ENCODE peak calls at places on chromosomes 3 and 15, in ten cellular contexts. W is PC-3, F is endothelial cell of umbilical vein, S is MM.1S, H is fibroblast of lung, V is DND-41, O is GM23338, P is K562, G is neural progenitor cell, Z is astrocyte. D is an unnamed sample. For H3K79me2 and H3K4me1, the result is how much of the 10 kb centered on the place peaks cover.

GRCh38 chr15:88664151-88664778 is 25.4 kb downstream of the ISG20 start:
- DNase-seq in W (no peak), F (peak), S (peak), H (peak), V (peak), O (peak), P (no peak), G (no peak), Z (no peak), D (no peak)

GRCh38 chr15:96347181-96348111 is 16.9 kb downstream of the NR2F2 start:
- DNase-seq in W (no peak), F (peak), S (no peak), H (peak), V (no peak), O (peak), P (peak), G (peak), Z (no peak), D (no peak)

GRCh38 chr3:145902166-145902565 is 258.8 kb downstream of the PLOD2 start:
- DNase-seq in W (no peak), F (no peak), S (no peak), H (no peak), V (no peak), O (no peak), P (no peak), G (no peak), Z (peak), D (no peak)

GRCh38 chr3:183360971-183361624 is 67.3 kb downstream of the MCF2L2 start:
- DNase-seq in W (no peak), F (no peak), S (no peak), H (no peak), V (no peak), O (no peak), P (peak), G (no peak), Z (no peak), D (no peak)

GRCh38 chr3:9623148-9623547 is 26.2 kb upstream of the MTMR14 start:
- DNase-seq in W (peak), F (no peak), S (no peak), H (no peak), V (no peak), O (no peak), P (peak), G (no peak), Z (no peak), D (no peak)

GRCh38 chr15:89472785-89473256 is 23.6 kb downstream of the RHCG start:
- DNase-seq in W (peak), F (peak), S (peak), H (peak), V (peak), O (peak), P (peak), G (peak), Z (peak), D (peak)

GRCh38 chr15:70955151-70955550 is 62.5 kb downstream of the LRRC49 start:
- DNase-seq in W (no peak), F (no peak), S (no peak), H (no peak), V (no peak), O (no peak), P (no peak), G (no peak), Z (peak), D (no peak)

GRCh38 chr3:43879166-43879565 is 188.4 kb downstream of the ABHD5 start:
- DNase-seq in W (peak), F (no peak), S (peak), H (no peak), V (no peak), O (peak), P (peak), G (peak), Z (no peak), D (peak)

GRCh38 chr15:95259513-95259912 is 1028.2 kb downstream of the MCTP2 start:
- DNase-seq in W (peak), F (peak), S (peak), H (peak), V (peak), O (peak), P (peak), G (peak), Z (peak), D (peak)

GRCh38 chr3:42264399-42265058 is 1.5 kb downstream of the CCK start:
- DNase-seq in W (no peak), F (no peak), S (no peak), H (peak), V (no peak), O (peak), P (peak), G (no peak), Z (no peak), D (no peak)

GRCh38 chr15:54462511-54462913 is 484.3 kb downstream of the UNC13C start:
- DNase-seq in W (no peak), F (no peak), S (no peak), H (no peak), V (no peak), O (no peak), P (no peak), G (no peak), Z (no peak), D (no peak)

GRCh38 chr3:58260733-58261132 is 23.1 kb downstream of the ABHD6 start:
- DNase-seq in W (no peak), F (no peak), S (no peak), H (no peak), V (no peak), O (no peak), P (no peak), G (no peak), Z (peak), D (no peak)

GRCh38 chr3:189947948-189948723 is 172.6 kb downstream of the P3H2 start:
- DNase-seq in W (peak), F (peak), S (peak), H (peak), V (no peak), O (peak), P (no peak), G (peak), Z (no peak), D (peak)

GRCh38 chr3:184937611-184938010 is 125.6 kb downstream of the VPS8 start:
- DNase-seq in W (no peak), F (no peak), S (no peak), H (no peak), V (no peak), O (no peak), P (peak), G (no peak), Z (no peak), D (no peak)

GRCh38 chr15:80695911-80696651 is 971 bp downstream of the ABHD17C start:
- DNase-seq in W (peak), F (peak), S (peak), H (peak), V (no peak), O (peak), P (no peak), G (peak), Z (no peak), D (peak)

GRCh38 chr3:159322322-159322939 is 520.6 kb downstream of the MFSD1 start:
- DNase-seq in W (peak), F (no peak), S (peak), H (peak), V (peak), O (peak), P (peak), G (peak), Z (no peak), D (peak)

GRCh38 chr3:38004415-38005075 is 14.0 kb downstream of the VILL start:
- DNase-seq in W (peak), F (peak), S (peak), H (peak), V (peak), O (peak), P (peak), G (peak), Z (peak), D (peak)

GRCh38 chr3:128052831-128053419 is 688 bp downstream of the SEC61A1 start:
- DNase-seq in W (no peak), F (peak), S (peak), H (peak), V (no peak), O (no peak), P (no peak), G (peak), Z (no peak), D (no peak)

GRCh38 chr3:183178833-183179549 is 16.5 kb upstream of the LAMP3 start:
- DNase-seq in W (peak), F (peak), S (no peak), H (peak), V (no peak), O (peak), P (peak), G (peak), Z (peak), D (peak)

GRCh38 chr3:72229952-72230351 is 445.0 kb upstream of the PROK2 start:
- DNase-seq in W (peak), F (no peak), S (no peak), H (no peak), V (no peak), O (no peak), P (no peak), G (no peak), Z (no peak), D (no peak)

GRCh38 chr15:100094127-100094510 is 247.7 kb downstream of the ADAMTS17 start:
- DNase-seq in W (no peak), F (no peak), S (no peak), H (no peak), V (no peak), O (no peak), P (no peak), G (no peak), Z (peak), D (no peak)

GRCh38 chr3:148006508-148006907 is 597.3 kb downstream of the ZIC1 start:
- DNase-seq in W (peak), F (no peak), S (peak), H (peak), V (no peak), O (peak), P (no peak), G (peak), Z (peak), D (no peak)

GRCh38 chr3:85821130-85821756 is 862.5 kb downstream of the CADM2 start:
- DNase-seq in W (peak), F (peak), S (peak), H (peak), V (peak), O (peak), P (no peak), G (peak), Z (no peak), D (peak)

GRCh38 chr3:197494366-197495058 is 61.3 kb downstream of the BDH1 start:
- DNase-seq in W (peak), F (no peak), S (no peak), H (no peak), V (no peak), O (no peak), P (no peak), G (no peak), Z (peak), D (peak)

GRCh38 chr3:38545983-38546382 is 49.8 kb downstream of the EXOG start:
- DNase-seq in W (no peak), F (no peak), S (no peak), H (no peak), V (no peak), O (no peak), P (no peak), G (no peak), Z (no peak), D (no peak)

GRCh38 chr3:134029256-134029733 is 430 bp downstream of the SLCO2A1 start:
- DNase-seq in W (no peak), F (peak), S (no peak), H (peak), V (no peak), O (peak), P (no peak), G (no peak), Z (peak), D (no peak)

GRCh38 chr15:89442671-89443307 is 53.6 kb downstream of the RHCG start:
- DNase-seq in W (peak), F (no peak), S (peak), H (peak), V (peak), O (peak), P (peak), G (peak), Z (no peak), D (peak)

GRCh38 chr3:188584958-188585689 is 431.2 kb downstream of the LPP start:
- DNase-seq in W (peak), F (peak), S (no peak), H (peak), V (no peak), O (peak), P (no peak), G (peak), Z (no peak), D (no peak)

DNA sequence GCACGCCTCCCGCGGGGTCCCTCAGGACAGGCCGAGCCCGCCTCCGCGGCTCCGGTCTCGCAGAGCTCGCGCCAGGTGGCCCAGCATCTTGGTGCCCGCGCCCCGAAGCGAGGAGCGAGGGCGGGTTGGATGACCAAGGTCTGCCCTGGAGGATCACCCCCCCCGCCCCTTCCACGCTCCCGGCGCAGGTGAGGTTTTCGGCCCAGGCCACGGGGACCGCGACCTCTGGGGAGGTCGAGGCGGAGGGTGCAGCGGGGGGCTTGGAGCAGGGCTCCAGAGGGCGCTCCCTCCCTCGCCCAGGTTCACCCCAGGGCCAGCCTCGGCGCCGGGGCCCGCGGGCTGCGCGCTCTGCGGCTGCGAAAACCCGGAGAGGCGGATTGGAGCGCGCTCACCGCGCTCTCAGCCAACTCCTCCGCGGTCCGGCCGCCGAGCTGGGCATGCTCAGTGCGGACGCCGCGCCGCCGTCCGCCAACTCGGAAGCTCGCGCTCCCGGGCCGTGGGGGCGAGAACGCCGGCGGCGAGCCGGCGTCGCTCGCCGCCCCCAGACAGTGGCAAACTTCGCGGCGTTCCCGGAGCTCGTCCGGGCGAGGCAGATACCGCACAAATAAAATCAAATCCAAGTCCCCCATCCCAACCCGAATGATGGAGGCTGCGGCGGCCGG is at the start of gene MED12L:
- DNase-seq in W (peak), F (peak), S (peak), H (peak), V (peak), O (peak), P (peak), G (peak), Z (peak), D (peak)
- TF ChIP-seq CTCF in W (no peak), F (no peak), S (peak), H (no peak), V (peak), O (peak), P (no peak), G (peak), Z (no peak), D (peak)

GRCh38 chr3:12756185-12756584 is 2.9 kb downstream of the TMEM40 start:
- DNase-seq in W (no peak), F (no peak), S (no peak), H (no peak), V (no peak), O (no peak), P (no peak), G (no peak), Z (no peak), D (no peak)

GRCh38 chr3:12753275-12754028 is 5.6 kb downstream of the TMEM40 start:
- DNase-seq in W (peak), F (no peak), S (no peak), H (no peak), V (no peak), O (no peak), P (no peak), G (no peak), Z (no peak), D (peak)

GRCh38 chr3:12755754-12756153 is 3.3 kb downstream of the TMEM40 start:
- DNase-seq in W (no peak), F (no peak), S (no peak), H (no peak), V (no peak), O (no peak), P (peak), G (no peak), Z (no peak), D (no peak)

GRCh38 chr3:12752803-12753202 is 6.3 kb downstream of the TMEM40 start:
- DNase-seq in W (peak), F (no peak), S (no peak), H (no peak), V (no peak), O (no peak), P (no peak), G (no peak), Z (no peak), D (peak)

GRCh38 chr3:12754315-12754714 is 4.7 kb downstream of the TMEM40 start:
- DNase-seq in W (no peak), F (no peak), S (no peak), H (no peak), V (no peak), O (no peak), P (no peak), G (no peak), Z (no peak), D (no peak)
- H3K79me2 ChIP-seq in W (under half), F (under half), S (under half), H (under half), V (under half), O (under half), P (under half), G (under half), Z (under half), D (under half)

GRCh38 chr3:63976862-63977180 is 46.5 kb downstream of the PSMD6 start:
- DNase-seq in W (no peak), F (no peak), S (no peak), H (no peak), V (no peak), O (no peak), P (no peak), G (no peak), Z (no peak), D (no peak)
- H3K4me1 ChIP-seq in W (under half), F (under half), S (under half), H (under half), V (under half), O (under half), P (under half), G (half or more), Z (under half), D (under half)

GRCh38 chr3:158094235-158094916 is 11.8 kb downstream of the SHOX2 start:
- DNase-seq in W (no peak), F (no peak), S (no peak), H (no peak), V (no peak), O (peak), P (no peak), G (peak), Z (no peak), D (no peak)

GRCh38 chr3:158095302-158095997 is 10.8 kb downstream of the SHOX2 start:
- DNase-seq in W (no peak), F (peak), S (no peak), H (no peak), V (no peak), O (peak), P (no peak), G (peak), Z (no peak), D (no peak)

GRCh38 chr3:158094917-158095301 is 11.3 kb downstream of the SHOX2 start:
- DNase-seq in W (no peak), F (no peak), S (no peak), H (no peak), V (no peak), O (no peak), P (no peak), G (peak), Z (no peak), D (no peak)

GRCh38 chr3:158093526-158093925 is 12.7 kb downstream of the SHOX2 start:
- DNase-seq in W (no peak), F (no peak), S (no peak), H (no peak), V (no peak), O (no peak), P (no peak), G (no peak), Z (no peak), D (no peak)

DNA sequence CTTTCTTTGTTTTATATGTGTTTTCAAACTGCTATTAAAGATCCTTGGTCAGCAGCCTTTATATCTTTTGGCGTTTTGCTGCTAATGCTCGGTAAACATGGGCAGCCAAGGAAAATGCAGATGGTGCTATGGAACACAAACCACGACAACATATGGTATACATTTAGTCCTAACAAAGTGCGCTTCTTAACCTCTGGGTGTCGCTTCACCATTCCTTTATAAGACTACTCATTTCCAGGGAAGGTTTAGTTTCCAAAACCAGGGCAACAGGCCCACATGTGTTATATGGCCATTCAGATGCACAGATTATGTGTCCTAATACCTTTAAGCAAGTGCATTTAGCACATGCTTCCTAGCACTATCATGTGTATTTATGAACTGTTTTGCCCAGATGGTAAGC is 14.7 kb downstream of the SHOX2 start:
- DNase-seq in W (no peak), F (peak), S (no peak), H (peak), V (no peak), O (peak), P (peak), G (peak), Z (no peak), D (no peak)
- TF ChIP-seq CTCF in W (no peak), F (peak), S (no peak), H (peak), V (no peak), O (peak), P (peak), G (peak), Z (peak), D (peak)

DNA sequence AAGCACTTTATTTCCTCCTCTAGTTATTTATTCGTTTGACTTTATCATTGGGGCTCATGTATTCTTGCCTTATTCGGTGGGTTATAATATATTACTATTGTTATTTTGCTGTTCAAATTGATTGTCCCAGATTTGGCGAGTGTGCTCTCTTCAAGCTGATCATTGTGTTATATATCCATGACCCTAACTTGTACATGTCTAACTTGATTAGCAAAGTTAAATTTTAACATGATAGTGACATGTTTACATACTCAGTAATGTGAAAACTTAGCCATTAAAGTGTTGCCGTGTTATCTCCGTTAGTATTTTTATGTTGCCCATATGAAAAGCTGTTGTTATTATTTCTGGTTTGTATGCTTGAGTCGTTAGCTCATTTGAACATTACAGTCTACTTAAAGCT is 327.9 kb downstream of the PTPRG start:
- DNase-seq in W (no peak), F (no peak), S (no peak), H (no peak), V (no peak), O (no peak), P (no peak), G (no peak), Z (no peak), D (no peak)
- H3K79me2 ChIP-seq in W (under half), F (under half), S (under half), H (under half), V (under half), O (half or more), P (under half), G (half or more), Z (under half), D (under half)

GRCh38 chr3:196192036-196193001 is 18.9 kb downstream of the ZDHHC19 start:
- DNase-seq in W (no peak), F (no peak), S (no peak), H (no peak), V (no peak), O (peak), P (peak), G (no peak), Z (no peak), D (no peak)

GRCh38 chr3:196193037-196193737 is 18.0 kb downstream of the ZDHHC19 start:
- DNase-seq in W (no peak), F (no peak), S (no peak), H (no peak), V (no peak), O (no peak), P (peak), G (no peak), Z (no peak), D (peak)

GRCh38 chr3:196186661-196187573 is 24.3 kb downstream of the ZDHHC19 start:
- DNase-seq in W (no peak), F (no peak), S (peak), H (no peak), V (peak), O (peak), P (no peak), G (peak), Z (no peak), D (no peak)

GRCh38 chr3:196193738-196194541 is 17.3 kb downstream of the ZDHHC19 start:
- DNase-seq in W (no peak), F (no peak), S (no peak), H (no peak), V (no peak), O (no peak), P (peak), G (no peak), Z (no peak), D (peak)

GRCh38 chr3:196189608-196190347 is 21.4 kb downstream of the ZDHHC19 start:
- DNase-seq in W (no peak), F (no peak), S (no peak), H (no peak), V (no peak), O (no peak), P (no peak), G (no peak), Z (no peak), D (peak)
- H3K4me1 ChIP-seq in W (under half), F (under half), S (under half), H (under half), V (under half), O (under half), P (half or more), G (under half), Z (under half), D (under half)

GRCh38 chr15:27690290-27690689 is 408.8 kb downstream of the OCA2 start:
- DNase-seq in W (no peak), F (no peak), S (no peak), H (no peak), V (no peak), O (peak), P (peak), G (no peak), Z (no peak), D (no peak)
- TF ChIP-seq CTCF in W (no peak), F (no peak), S (no peak), H (no peak), V (no peak), O (peak), P (peak), G (peak), Z (no peak), D (no peak)

D was measured in PC-9.